ENCODE peak calls at places on chromosomes 7 and 10, in eight cellular contexts. P, W, Y, S, K, B, F and J are unnamed samples.

GRCh38 chr10:14611971-14612693 is 162.6 kb downstream of the FAM107B start:
- DNase-seq in P (no peak), W (no peak), Y (no peak), S (no peak), K (no peak), B (no peak), F (no peak), J (no peak)

GRCh38 chr7:26681819-26682418 is 182.5 kb downstream of the SKAP2 start:
- DNase-seq in P (peak; percentile 35), W (no peak), Y (peak; percentile 34), S (no peak), K (peak; percentile 37), B (no peak), F (no peak), J (no peak)

GRCh38 chr7:150435390-150436073 is 14.9 kb upstream of the GIMAP8 start:
- DNase-seq in P (no peak), W (no peak), Y (no peak), S (no peak), K (no peak), B (peak; percentile 55), F (no peak), J (no peak)

GRCh38 chr7:17638727-17639126 is 301.6 kb downstream of the SNX13 start:
- DNase-seq in P (peak; percentile 16), W (no peak), Y (no peak), S (no peak), K (no peak), B (peak; percentile 15), F (peak; percentile 34), J (no peak)

GRCh38 chr10:6669269-6669859 is 89.3 kb upstream of the PRKCQ start:
- DNase-seq in P (peak; percentile 73), W (no peak), Y (peak; percentile 67), S (no peak), K (no peak), B (peak; percentile 46), F (peak; percentile 41), J (no peak)

GRCh38 chr10:80599424-80599847 is 61.7 kb downstream of the SH2D4B start:
- DNase-seq in P (peak; percentile 22), W (no peak), Y (peak; percentile 50), S (no peak), K (peak; percentile 15), B (peak; percentile 19), F (peak; percentile 90), J (peak; percentile 5)

GRCh38 chr7:74233655-74234280 is 20.4 kb downstream of the RFC2 start:
- DNase-seq in P (peak; percentile 99), W (no peak), Y (peak; percentile 98), S (no peak), K (no peak), B (no peak), F (no peak), J (no peak)

GRCh38 chr7:149821191-149822148 is 16.7 kb upstream of the ZNF862 start:
- DNase-seq in P (no peak), W (no peak), Y (no peak), S (no peak), K (no peak), B (peak; percentile 54), F (no peak), J (no peak)

GRCh38 chr7:103637080-103637479 is 191.1 kb upstream of the SLC26A5 start:
- DNase-seq in P (peak; percentile 97), W (no peak), Y (peak; percentile 53), S (no peak), K (no peak), B (no peak), F (no peak), J (no peak)

GRCh38 chr10:21134645-21135395 is 237.7 kb upstream of the NEBL start:
- DNase-seq in P (no peak), W (no peak), Y (no peak), S (no peak), K (no peak), B (no peak), F (no peak), J (no peak)

GRCh38 chr7:150379590-150380379 is 655 bp downstream of the ZNF775 start:
- DNase-seq in P (no peak), W (no peak), Y (peak; percentile 54), S (no peak), K (no peak), B (no peak), F (peak; percentile 32), J (no peak)

GRCh38 chr10:3817002-3817401 is 32.0 kb upstream of the KLF6 start:
- DNase-seq in P (no peak), W (no peak), Y (no peak), S (no peak), K (no peak), B (no peak), F (no peak), J (no peak)

GRCh38 chr7:80807166-80807900 is 111.5 kb downstream of the SEMA3C start:
- DNase-seq in P (peak; percentile 28), W (no peak), Y (no peak), S (no peak), K (no peak), B (no peak), F (no peak), J (no peak)

GRCh38 chr10:101189461-101190401 is 39.5 kb downstream of the LBX1 start:
- DNase-seq in P (no peak), W (no peak), Y (no peak), S (no peak), K (no peak), B (no peak), F (no peak), J (no peak)

GRCh38 chr10:8051109-8051781 is 3.2 kb upstream of the GATA3 start:
- DNase-seq in P (no peak), W (no peak), Y (no peak), S (no peak), K (peak; percentile 29), B (no peak), F (peak; percentile 64), J (no peak)

GRCh38 chr7:152462995-152463713 is 27.4 kb upstream of the KMT2C start:
- DNase-seq in P (peak; percentile 55), W (no peak), Y (peak; percentile 83), S (no peak), K (no peak), B (peak; percentile 50), F (peak; percentile 85), J (no peak)

GRCh38 chr10:5457741-5458140 is 41.6 kb downstream of the CALML5 start:
- DNase-seq in P (no peak), W (no peak), Y (no peak), S (no peak), K (peak; percentile 48), B (no peak), F (no peak), J (no peak)

GRCh38 chr10:5449823-5450222 is 37.5 kb downstream of the NET1 start:
- DNase-seq in P (peak; percentile 83), W (no peak), Y (peak; percentile 77), S (no peak), K (no peak), B (no peak), F (peak; percentile 45), J (no peak)

GRCh38 chr10:5456563-5456962 is 42.8 kb downstream of the CALML5 start:
- DNase-seq in P (no peak), W (no peak), Y (no peak), S (no peak), K (no peak), B (no peak), F (no peak), J (no peak)

GRCh38 chr10:5450605-5451384 is 38.4 kb downstream of the NET1 start:
- DNase-seq in P (no peak), W (no peak), Y (no peak), S (no peak), K (no peak), B (no peak), F (no peak), J (no peak)

DNA sequence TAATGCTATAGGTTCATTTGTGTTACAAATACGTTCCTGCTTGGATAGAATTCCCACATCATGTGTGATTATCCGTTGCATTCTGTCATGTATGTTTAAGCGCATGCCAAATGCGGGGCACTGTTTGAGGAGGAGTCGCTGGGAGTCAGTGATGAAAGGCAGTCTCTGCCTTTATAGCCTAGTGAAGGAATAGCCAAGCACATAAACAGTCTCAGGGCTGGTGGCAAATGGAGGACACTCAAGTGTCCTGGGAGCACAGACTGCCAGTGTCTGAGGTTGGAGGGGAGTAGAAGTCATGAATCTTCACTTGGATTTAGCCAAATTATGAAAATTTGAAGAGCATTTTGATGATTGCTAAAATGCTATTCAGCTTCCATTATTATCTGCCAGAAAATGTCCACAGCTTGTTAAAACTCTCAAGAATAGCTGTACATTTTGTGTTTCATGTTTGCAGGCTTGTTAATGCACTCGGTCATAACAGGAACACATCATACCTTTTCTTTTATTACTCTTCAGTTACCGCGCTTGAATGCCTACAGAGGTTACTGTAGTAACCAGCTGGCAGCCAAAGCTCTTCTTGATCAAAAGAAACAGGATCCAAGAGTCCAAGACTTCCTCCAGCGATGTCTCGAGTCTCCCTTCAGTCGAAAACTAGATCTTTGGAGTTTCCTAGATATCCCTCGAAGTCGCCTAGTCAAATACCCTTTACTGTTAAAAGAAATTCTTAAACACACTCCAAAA is 41.6 kb downstream of the NET1 start:
- DNase-seq in P (no peak), W (no peak), Y (no peak), S (no peak), K (no peak), B (no peak), F (no peak), J (no peak)
- H3K9me3 ChIP-seq in P (no peaks in the 10 kb centered on the region), W (no peaks in the 10 kb centered on the region), Y (no peaks in the 10 kb centered on the region), S (no peaks in the 10 kb centered on the region), K (no peaks in the 10 kb centered on the region), B (no peaks in the 10 kb centered on the region), F (no peaks in the 10 kb centered on the region), J (no peaks in the 10 kb centered on the region)

GRCh38 chr7:1632506-1632905 is 37.6 kb upstream of the ELFN1 start:
- DNase-seq in P (no peak), W (no peak), Y (no peak), S (no peak), K (no peak), B (no peak), F (no peak), J (no peak)
- H3K9me3 ChIP-seq in P (peaks cover 20% of the 10 kb centered on the region), W (no peaks in the 10 kb centered on the region), Y (peaks cover 41% of the 10 kb centered on the region), S (no peaks in the 10 kb centered on the region), K (no peaks in the 10 kb centered on the region), B (peaks cover 28% of the 10 kb centered on the region), F (peaks cover 9% of the 10 kb centered on the region), J (no peaks in the 10 kb centered on the region)

DNA sequence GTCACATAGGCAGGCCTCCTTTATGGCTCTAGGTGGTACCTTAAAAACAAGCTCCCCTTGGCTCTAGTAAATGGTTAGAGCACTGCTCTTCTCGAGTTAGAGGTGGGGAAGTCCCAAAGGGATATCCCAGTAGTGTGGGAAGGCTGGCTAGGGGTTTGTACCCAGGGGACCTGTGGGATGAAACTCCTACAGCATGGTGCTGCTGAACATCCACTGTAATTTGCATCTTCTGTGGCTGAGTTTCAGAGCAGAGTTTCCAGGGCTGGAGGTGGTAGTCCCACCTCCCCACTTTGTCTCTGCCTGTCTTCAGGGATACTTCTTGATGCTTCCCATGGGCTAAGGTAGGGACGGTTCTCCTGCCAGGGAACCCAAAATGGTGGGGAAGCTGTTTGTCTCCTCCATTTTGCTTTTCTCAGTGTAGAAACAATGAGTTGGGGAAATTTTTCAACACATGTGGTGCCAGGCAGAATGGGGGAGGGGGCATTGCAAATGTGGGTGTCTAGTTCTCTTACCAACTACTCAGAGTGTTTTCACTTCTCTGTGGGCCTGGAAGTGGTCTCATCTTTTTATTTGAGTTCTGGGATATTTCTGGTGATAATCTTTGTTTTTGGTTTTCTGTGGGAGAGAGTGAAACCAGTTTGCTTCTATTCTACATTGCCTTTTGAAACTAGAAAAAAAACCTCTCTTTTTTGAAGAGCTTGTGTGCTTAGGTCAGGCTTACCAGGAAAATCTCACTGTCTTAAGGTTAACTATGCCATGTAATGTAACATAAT is 36.3 kb downstream of the SCART1 start:
- DNase-seq in P (no peak), W (no peak), Y (no peak), S (no peak), K (no peak), B (no peak), F (no peak), J (no peak)
- H3K9me3 ChIP-seq in P (no peaks in the 10 kb centered on the region), W (peaks cover 4% of the 10 kb centered on the region), Y (peaks cover 44% of the 10 kb centered on the region), S (no peaks in the 10 kb centered on the region), K (peaks cover 6% of the 10 kb centered on the region), B (peaks cover 16% of the 10 kb centered on the region), F (peaks cover 24% of the 10 kb centered on the region), J (peaks cover 3% of the 10 kb centered on the region)

GRCh38 chr7:10343108-10343507 is 630.6 kb upstream of the PHF14 start:
- DNase-seq in P (no peak), W (no peak), Y (no peak), S (no peak), K (no peak), B (no peak), F (no peak), J (no peak)
- H3K9me3 ChIP-seq in P (peaks cover 2% of the 10 kb centered on the region), W (no peaks in the 10 kb centered on the region), Y (peaks cover 7% of the 10 kb centered on the region), S (no peaks in the 10 kb centered on the region), K (no peaks in the 10 kb centered on the region), B (peaks cover 7% of the 10 kb centered on the region), F (no peaks in the 10 kb centered on the region), J (no peaks in the 10 kb centered on the region)